ENCODE peak calls at places on chromosomes 16 and 17, in seven cellular contexts. I, V, H, A, D, F and S are unnamed samples.

GRCh38 chr17:50682441-50682840 is 25.3 kb downstream of the ANKRD40 start:
- DNase-seq in D (no peak), V (no peak), A (no peak), I (no peak), F (no peak), H (no peak), S (no peak)

GRCh38 chr16:56450275-56450889 is 750 bp downstream of the NUDT21 start:
- DNase-seq in V (no peak), F (peak; percentile 60), A (no peak), D (no peak), I (peak; percentile 23), H (peak; percentile 56), S (no peak)

GRCh38 chr17:45363498-45363897 is 46.7 kb upstream of the MAP3K14 start:
- DNase-seq in F (no peak), D (no peak), V (no peak), H (no peak), I (no peak), A (no peak), S (no peak)

GRCh38 chr17:75771334-75772281 is 6.6 kb upstream of the GALK1 start:
- DNase-seq in D (no peak), H (no peak), F (no peak), A (no peak), I (no peak), V (no peak), S (no peak)

GRCh38 chr17:10761281-10761680 is 31.5 kb upstream of the TMEM220 start:
- DNase-seq in D (no peak), V (no peak), A (no peak), I (no peak), H (peak; percentile 27), F (no peak), S (no peak)

GRCh38 chr16:4085405-4085970 is 30.8 kb downstream of the ADCY9 start:
- DNase-seq in F (no peak), V (no peak), I (no peak), H (no peak), A (no peak), D (no peak), S (no peak)

GRCh38 chr17:72381597-72382397 is 261.0 kb downstream of the SOX9 start:
- DNase-seq in A (no peak), D (no peak), I (no peak), V (no peak), H (no peak), F (no peak), S (no peak)

GRCh38 chr16:72927199-72928088 is 120.5 kb downstream of the ZFHX3 start:
- DNase-seq in D (no peak), A (peak; percentile 78), F (peak; percentile 92), V (no peak), H (no peak), I (no peak), S (no peak)

GRCh38 chr17:75277664-75278071 is 6.6 kb upstream of the MIF4GD start:
- DNase-seq in F (peak; percentile 70), V (no peak), A (no peak), I (peak; percentile 50), D (no peak), H (no peak), S (no peak)

GRCh38 chr17:14201087-14201486 is 35.6 kb downstream of the CDRT15 start:
- DNase-seq in H (no peak), V (no peak), F (peak; percentile 19), A (no peak), D (no peak), I (no peak), S (no peak)

GRCh38 chr16:3690991-3691720 is 26.2 kb downstream of the TRAP1 start:
- DNase-seq in V (no peak), H (no peak), A (no peak), I (no peak), D (no peak), F (peak; percentile 64), S (no peak)

GRCh38 chr16:52827456-52827855 is 225.2 kb downstream of the CHD9NB start:
- DNase-seq in I (no peak), D (no peak), A (no peak), H (no peak), V (no peak), F (no peak), S (no peak)

GRCh38 chr16:16127469-16128116 is 95.7 kb downstream of the ABCC6 start:
- DNase-seq in H (peak; percentile 93), V (peak; percentile 53), F (peak; percentile 80), D (no peak), I (peak; percentile 86), A (peak; percentile 24), S (peak; percentile 60)

GRCh38 chr16:78230832-78231231 is 131.4 kb downstream of the WWOX start:
- DNase-seq in D (no peak), H (no peak), I (no peak), F (no peak), A (no peak), V (no peak), S (no peak)

GRCh38 chr17:47615766-47616424 is 33.8 kb upstream of the KPNB1 start:
- DNase-seq in D (no peak), V (no peak), H (peak; percentile 87), F (peak; percentile 71), I (no peak), A (no peak), S (no peak)

GRCh38 chr16:90032664-90033346 is 13.5 kb upstream of the DBNDD1 start:
- DNase-seq in V (no peak), F (peak; percentile 55), A (peak; percentile 18), D (no peak), I (no peak), H (no peak), S (peak; percentile 17)

GRCh38 chr16:1125471-1125870 is 27.4 kb upstream of the CACNA1H start:
- DNase-seq in F (peak; percentile 77), I (peak; percentile 84), V (no peak), H (no peak), D (no peak), A (peak; percentile 20), S (no peak)

GRCh38 chr16:23509763-23510153 is 536 bp downstream of the GGA2 start:
- DNase-seq in F (peak; percentile 71), I (peak; percentile 52), H (peak; percentile 73), A (no peak), V (no peak), D (no peak), S (peak; percentile 45)

GRCh38 chr17:44360826-44361225 is 2.8 kb downstream of the FAM171A2 start:
- DNase-seq in V (no peak), I (peak; percentile 85), F (peak; percentile 80), H (no peak), A (peak; percentile 32), D (no peak), S (no peak)

GRCh38 chr17:20988896-20989295 is 53.9 kb downstream of the USP22 start:
- DNase-seq in H (no peak), D (no peak), I (no peak), V (no peak), A (no peak), F (no peak), S (no peak)

GRCh38 chr17:72730091-72730490 is 362.4 kb downstream of the SLC39A11 start:
- DNase-seq in D (no peak), V (no peak), A (no peak), F (no peak), I (no peak), H (peak; percentile 49), S (no peak)

GRCh38 chr16:82280867-82281266 is 110.8 kb upstream of the MPHOSPH6 start:
- DNase-seq in H (peak; percentile 57), D (no peak), A (no peak), F (no peak), V (no peak), I (no peak), S (no peak)

GRCh38 chr16:80105160-80105559 is 435.6 kb upstream of the DYNLRB2 start:
- DNase-seq in A (no peak), I (no peak), V (no peak), F (peak; percentile 70), H (no peak), D (no peak), S (no peak)

GRCh38 chr17:8593276-8593675 is 37.2 kb downstream of the MYH10 start:
- DNase-seq in F (no peak), V (no peak), D (no peak), A (no peak), H (no peak), I (no peak), S (no peak)

GRCh38 chr16:4140652-4141051 is 24.4 kb upstream of the ADCY9 start:
- DNase-seq in F (no peak), H (no peak), I (peak; percentile 20), A (peak; percentile 21), D (no peak), V (no peak), S (no peak)

GRCh38 chr16:31277659-31278260 is 18.0 kb downstream of the ITGAM start:
- DNase-seq in H (no peak), D (no peak), I (no peak), A (no peak), V (no peak), F (no peak), S (no peak)

GRCh38 chr16:9012848-9013507 is 49.3 kb upstream of the USP7 start:
- DNase-seq in A (no peak), D (peak; percentile 16), H (no peak), I (no peak), V (no peak), F (peak; percentile 22), S (peak; percentile 19)

GRCh38 chr17:9244066-9245052 is 223.0 kb downstream of the NTN1 start:
- DNase-seq in V (no peak), F (peak; percentile 82), D (no peak), A (peak; percentile 79), H (no peak), I (peak; percentile 89), S (no peak)

GRCh38 chr16:61237804-61238485 is 798.3 kb downstream of the CDH8 start:
- DNase-seq in I (no peak), A (no peak), H (no peak), D (no peak), V (no peak), F (no peak), S (no peak)

GRCh38 chr17:9529033-9529748 is 46.4 kb downstream of the STX8 start:
- DNase-seq in I (peak; percentile 27), D (no peak), F (peak; percentile 63), A (no peak), H (peak; percentile 74), V (no peak), S (no peak)

GRCh38 chr16:66590322-66590721 is 11.1 kb downstream of the CMTM2 start:
- DNase-seq in A (no peak), V (no peak), F (no peak), H (no peak), I (no peak), D (no peak), S (no peak)

GRCh38 chr17:74192950-74193781 is 10.3 kb upstream of the RPL38 start:
- DNase-seq in I (no peak), F (no peak), V (peak; percentile 48), A (no peak), H (no peak), D (no peak), S (peak; percentile 43)

GRCh38 chr16:1204941-1205340 is 20.1 kb downstream of the TPSG1 start:
- DNase-seq in H (no peak), D (no peak), F (no peak), V (no peak), A (no peak), I (no peak), S (no peak)

GRCh38 chr16:24152826-24153225 is 103.3 kb upstream of the CACNG3 start:
- DNase-seq in D (no peak), I (no peak), H (no peak), V (no peak), F (no peak), A (no peak), S (no peak)